ENCODE peak calls at places on chromosome 6, in four cellular contexts. F is dorsolateral prefrontal cortex, R is GM20000, P is fibroblast of lung. C is an unnamed sample.

GRCh38 chr6:45922728-45923351 is 92.8 kb downstream of the CLIC5 start:
- DNase-seq in P (peak; percentile 71), R (peak; percentile 61), F (peak; percentile 55), C (peak; percentile 80)

GRCh38 chr6:7392402-7392801 is 2.8 kb downstream of the RIOK1 start:
- DNase-seq in R (no peak), F (no peak), P (no peak), C (no peak)

GRCh38 chr6:156949376-156949775 is 172.2 kb downstream of the ARID1B start:
- DNase-seq in R (no peak), F (no peak), P (peak; percentile 89), C (peak; percentile 69)

GRCh38 chr6:28977351-28978136 is 27.6 kb downstream of the ZNF311 start:
- DNase-seq in F (no peak), P (peak; percentile 56), R (no peak), C (peak; percentile 52)

GRCh38 chr6:35154947-35155346 is 13.8 kb upstream of the TCP11 start:
- DNase-seq in R (no peak), P (no peak), F (no peak), C (no peak)

GRCh38 chr6:39892490-39893129 is 41.7 kb downstream of the MOCS1 start:
- DNase-seq in R (peak; percentile 60), P (peak; percentile 54), F (peak; percentile 75), C (peak; percentile 73)

GRCh38 chr6:140566706-140567330 is 1192.4 kb upstream of the CITED2 start:
- DNase-seq in F (no peak), P (peak; percentile 82), R (no peak), C (peak; percentile 71)

GRCh38 chr6:157764346-157765068 is 58.5 kb upstream of the SNX9 start:
- DNase-seq in F (peak; percentile 44), P (peak; percentile 100), R (peak; percentile 71), C (peak; percentile 100)

GRCh38 chr6:33658982-33659689 is 38.0 kb downstream of the ITPR3 start:
- DNase-seq in R (no peak), F (no peak), P (no peak), C (no peak)

GRCh38 chr6:44660561-44661220 is 273.2 kb downstream of the CDC5L start:
- DNase-seq in F (no peak), R (no peak), P (peak; percentile 95), C (peak; percentile 83)

GRCh38 chr6:137536104-137536773 is 42.0 kb upstream of the OLIG3 start:
- DNase-seq in P (no peak), R (no peak), F (no peak), C (no peak)

GRCh38 chr6:121748850-121749249 is 313.4 kb downstream of the GJA1 start:
- DNase-seq in R (no peak), F (no peak), P (no peak), C (no peak)

GRCh38 chr6:579339-579738 is 77.6 kb downstream of the HUS1B start:
- DNase-seq in F (no peak), R (no peak), P (no peak), C (peak; percentile 26)

GRCh38 chr6:81214414-81215091 is 537.9 kb downstream of the TENT5A start:
- DNase-seq in R (no peak), P (no peak), F (no peak), C (no peak)

GRCh38 chr6:149846321-149846720 is 17.8 kb downstream of the LRP11 start:
- DNase-seq in P (peak; percentile 96), F (no peak), R (no peak), C (peak; percentile 89)

GRCh38 chr6:116461563-116462507 is 660 bp downstream of the CALHM6 start:
- DNase-seq in R (peak; percentile 78), P (peak; percentile 72), F (no peak), C (peak; percentile 46)

GRCh38 chr6:34696189-34696738 is 303 bp downstream of the ILRUN start:
- DNase-seq in F (peak; percentile 35), R (no peak), P (peak; percentile 43), C (peak; percentile 54)

GRCh38 chr6:34350100-34350936 is 42.2 kb downstream of the NUDT3 start:
- DNase-seq in F (no peak), R (no peak), P (no peak), C (no peak)

GRCh38 chr6:70884074-70884983 is 72.5 kb downstream of the B3GAT2 start:
- DNase-seq in F (peak; percentile 24), R (peak; percentile 78), P (peak; percentile 20), C (peak; percentile 43)

GRCh38 chr6:70894001-70894400 is 62.9 kb downstream of the B3GAT2 start:
- DNase-seq in F (no peak), P (no peak), R (no peak), C (no peak)

GRCh38 chr6:70886661-70887060 is 70.2 kb downstream of the B3GAT2 start:
- DNase-seq in R (no peak), P (no peak), F (no peak), C (no peak)

GRCh38 chr6:70889270-70889669 is 67.6 kb downstream of the B3GAT2 start:
- DNase-seq in P (no peak), R (no peak), F (no peak), C (no peak)
- TF ChIP-seq CTCF in P (no peak), R (no peak), F (no peak), C (no peak)

GRCh38 chr6:23659125-23659524 is 466.9 kb upstream of the NRSN1 start:
- DNase-seq in R (no peak), F (no peak), P (peak; percentile 12), C (peak; percentile 14)
- TF ChIP-seq CTCF in R (no peak), F (peak; percentile 80), P (peak; percentile 45), C (peak; percentile 43)

DNA sequence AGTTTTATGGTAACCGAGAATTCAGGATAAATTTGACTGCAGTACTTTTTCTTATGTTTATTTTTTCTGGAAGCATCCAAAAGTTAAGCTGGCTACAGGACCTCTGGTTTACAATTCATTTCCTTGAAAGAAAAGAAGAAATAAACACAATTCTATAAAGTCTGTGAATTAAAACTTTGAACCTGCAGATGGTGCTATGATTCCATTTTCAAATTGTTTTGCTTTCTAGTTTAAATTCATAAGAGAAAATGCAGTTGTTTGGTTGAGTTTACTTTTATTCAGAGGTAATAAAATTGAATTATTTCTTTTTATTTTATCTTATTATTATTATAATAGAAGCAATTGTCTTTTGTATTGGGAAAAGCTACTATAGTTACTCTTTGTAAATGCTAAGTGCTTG is 1.8 kb upstream of the VIP start:
- DNase-seq in P (no peak), R (no peak), F (no peak), C (peak; percentile 21)
- TF ChIP-seq CTCF in P (no peak), R (no peak), F (peak; percentile 68), C (no peak)

GRCh38 chr6:5151295-5151954 is 66.3 kb downstream of the PPP1R3G start:
- DNase-seq in F (no peak), R (no peak), P (no peak), C (no peak)

GRCh38 chr6:5151955-5152401 is 66.8 kb downstream of the PPP1R3G start:
- DNase-seq in F (no peak), R (no peak), P (peak; percentile 88), C (peak; percentile 61)

GRCh38 chr6:5149160-5149559 is 64.0 kb downstream of the PPP1R3G start:
- DNase-seq in F (no peak), R (no peak), P (no peak), C (no peak)

GRCh38 chr6:5150676-5151075 is 65.5 kb downstream of the PPP1R3G start:
- DNase-seq in R (no peak), P (peak; percentile 14), F (no peak), C (no peak)

DNA sequence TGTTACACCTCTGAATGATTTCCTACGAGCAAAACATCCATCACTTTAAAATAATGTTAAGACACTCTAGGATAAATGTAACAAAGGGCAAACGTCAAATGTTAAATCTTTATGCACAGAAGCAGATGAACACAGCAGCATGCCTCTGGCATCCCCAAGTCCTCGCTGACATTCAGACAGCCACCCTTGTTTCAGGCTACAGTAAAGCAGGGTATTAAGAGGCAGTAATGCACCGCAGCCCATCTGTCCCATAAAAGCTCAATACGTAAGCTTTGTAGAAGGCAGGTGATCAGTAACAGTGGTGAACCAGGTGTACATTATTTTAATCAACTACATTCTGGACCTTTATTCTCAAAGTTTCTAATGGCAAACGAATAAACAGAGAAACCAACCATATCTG is 64.8 kb downstream of the PPP1R3G start:
- DNase-seq in F (no peak), R (no peak), P (no peak), C (no peak)
- TF ChIP-seq CTCF in F (no peak), R (no peak), P (no peak), C (no peak)

DNA sequence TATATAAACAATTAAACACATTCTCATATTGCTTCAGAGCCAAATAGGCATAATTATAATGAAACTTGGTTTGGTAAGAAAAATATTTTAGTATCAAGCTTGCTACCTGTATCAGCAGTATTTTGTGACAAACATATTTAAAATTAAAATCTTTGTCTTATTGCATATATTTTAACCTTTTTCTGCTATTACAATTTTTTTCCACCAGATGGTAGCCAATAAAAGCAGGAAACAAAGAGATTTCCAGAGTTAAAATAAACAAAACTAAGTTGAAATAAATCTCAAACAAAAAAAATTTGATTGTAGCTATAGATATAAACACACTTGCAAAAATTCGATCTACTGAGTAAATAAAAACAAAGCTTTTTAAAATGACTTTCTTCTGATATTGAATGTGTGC is 491.3 kb upstream of the GJE1 start:
- DNase-seq in P (no peak), R (no peak), F (no peak), C (no peak)
- TF ChIP-seq CTCF in P (no peak), R (no peak), F (no peak), C (no peak)

GRCh38 chr6:133699986-133700385 is 188.9 kb upstream of the TCF21 start:
- DNase-seq in P (no peak), F (no peak), R (no peak), C (no peak)
- TF ChIP-seq CTCF in P (no peak), F (no peak), R (no peak), C (no peak)

GRCh38 chr6:127859956-127860355 is 40.9 kb downstream of the THEMIS start:
- DNase-seq in R (no peak), F (no peak), P (peak; percentile 12), C (no peak)

GRCh38 chr6:127854009-127854408 is 46.8 kb downstream of the THEMIS start:
- DNase-seq in P (no peak), F (no peak), R (no peak), C (no peak)

GRCh38 chr6:127857051-127857637 is 43.7 kb downstream of the THEMIS start:
- DNase-seq in P (no peak), R (no peak), F (no peak), C (no peak)

GRCh38 chr6:127858992-127859391 is 41.9 kb downstream of the THEMIS start:
- DNase-seq in R (no peak), F (no peak), P (no peak), C (no peak)

GRCh38 chr6:127855542-127856159 is 45.2 kb downstream of the THEMIS start:
- DNase-seq in P (no peak), F (no peak), R (no peak), C (peak; percentile 54)
- TF ChIP-seq CTCF in P (peak; percentile 66), F (peak; percentile 78), R (peak; percentile 16), C (peak; percentile 62)

DNA sequence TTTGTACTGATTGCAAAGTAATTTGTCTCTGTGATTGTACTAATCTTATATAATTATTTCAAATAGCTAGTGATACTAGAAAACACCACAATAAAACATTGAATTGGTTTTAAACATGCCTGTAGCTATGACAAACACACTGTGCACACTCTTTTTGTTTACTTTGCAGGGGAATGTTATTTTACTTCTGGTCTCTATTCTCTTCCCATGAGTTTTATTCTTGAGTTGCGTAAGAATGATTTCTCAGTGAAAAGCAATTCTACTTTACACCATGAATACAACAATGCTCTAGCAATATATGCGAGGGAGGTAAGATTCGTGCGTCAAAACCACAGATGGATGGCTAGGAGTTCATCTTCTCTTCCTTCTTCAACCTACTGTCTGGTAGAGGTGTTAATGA is 68.4 kb upstream of the PHACTR1 start:
- DNase-seq in F (no peak), P (no peak), R (no peak), C (no peak)
- TF ChIP-seq CTCF in F (no peak), P (no peak), R (no peak), C (no peak)